ENCODE peak calls at places on chromosomes 13 and 19, in five cellular contexts. One of them, this sample, is unnamed.
A peak's percentile ranks its signal among the peaks of the same experiment; 100 is the strongest.

GRCh38 chr13:112754281-112755025 is 64.6 kb downstream of the ATP11A start:
- DNase-seq in colonic mucosa: no peak
- DNase-seq in adrenal gland: no peak
- DNase-seq in HL-60: no peak
- DNase-seq in IMR-90: no peak
- DNase-seq in this sample: no peak

GRCh38 chr19:35779033-35779432 is 3.7 kb downstream of the ARHGAP33 start:
- DNase-seq in colonic mucosa: no peak
- DNase-seq in adrenal gland: no peak
- DNase-seq in HL-60: no peak
- DNase-seq in IMR-90: no peak
- DNase-seq in this sample: no peak

GRCh38 chr13:51895906-51896888 is 34.4 kb downstream of the CCDC70 start:
- DNase-seq in colonic mucosa: peak; percentile 60
- DNase-seq in adrenal gland: peak; percentile 65
- DNase-seq in HL-60: peak; percentile 10
- DNase-seq in IMR-90: peak; percentile 61
- DNase-seq in this sample: peak; percentile 50

GRCh38 chr13:36875431-36875830 is 44.6 kb downstream of the SMAD9 start:
- DNase-seq in colonic mucosa: no peak
- DNase-seq in adrenal gland: no peak
- DNase-seq in HL-60: no peak
- DNase-seq in IMR-90: peak; percentile 19
- DNase-seq in this sample: no peak

GRCh38 chr13:59178344-59178743 is 985.4 kb downstream of the DIAPH3 start:
- DNase-seq in colonic mucosa: no peak
- DNase-seq in adrenal gland: no peak
- DNase-seq in HL-60: no peak
- DNase-seq in IMR-90: peak; percentile 3
- DNase-seq in this sample: no peak

GRCh38 chr13:109941951-109942350 is 155.6 kb upstream of the IRS2 start:
- DNase-seq in colonic mucosa: no peak
- DNase-seq in adrenal gland: no peak
- DNase-seq in HL-60: peak; percentile 8
- DNase-seq in IMR-90: peak; percentile 48
- DNase-seq in this sample: no peak

GRCh38 chr13:27619093-27619705 is 1.1 kb downstream of the LNX2 start:
- DNase-seq in colonic mucosa: peak; percentile 29
- DNase-seq in adrenal gland: no peak
- DNase-seq in HL-60: no peak
- DNase-seq in IMR-90: peak; percentile 55
- DNase-seq in this sample: no peak

GRCh38 chr19:16378291-16378889 is 53.8 kb downstream of the KLF2 start:
- DNase-seq in colonic mucosa: no peak
- DNase-seq in adrenal gland: no peak
- DNase-seq in HL-60: no peak
- DNase-seq in IMR-90: no peak
- DNase-seq in this sample: no peak

GRCh38 chr13:112958127-112958989 is 10.7 kb upstream of the MCF2L start:
- DNase-seq in colonic mucosa: no peak
- DNase-seq in adrenal gland: no peak
- DNase-seq in HL-60: no peak
- DNase-seq in IMR-90: no peak
- DNase-seq in this sample: no peak

GRCh38 chr19:30555075-30555787 is 183.0 kb downstream of the ZNF536 start:
- DNase-seq in colonic mucosa: no peak
- DNase-seq in adrenal gland: no peak
- DNase-seq in HL-60: no peak
- DNase-seq in IMR-90: no peak
- DNase-seq in this sample: no peak

GRCh38 chr13:111342716-111343115 is 22.3 kb downstream of the TEX29 start:
- DNase-seq in colonic mucosa: no peak
- DNase-seq in adrenal gland: no peak
- DNase-seq in HL-60: no peak
- DNase-seq in IMR-90: no peak
- DNase-seq in this sample: no peak

GRCh38 chr13:111343186-111343805 is 22.9 kb downstream of the TEX29 start:
- DNase-seq in colonic mucosa: no peak
- DNase-seq in adrenal gland: no peak
- DNase-seq in HL-60: no peak
- DNase-seq in IMR-90: no peak
- DNase-seq in this sample: no peak

GRCh38 chr13:111345682-111346081 is 25.2 kb downstream of the TEX29 start:
- DNase-seq in colonic mucosa: no peak
- DNase-seq in adrenal gland: no peak
- DNase-seq in HL-60: no peak
- DNase-seq in IMR-90: no peak
- DNase-seq in this sample: no peak

GRCh38 chr13:111346281-111346680 is 25.8 kb downstream of the TEX29 start:
- DNase-seq in colonic mucosa: no peak
- DNase-seq in adrenal gland: no peak
- DNase-seq in HL-60: no peak
- DNase-seq in IMR-90: no peak
- DNase-seq in this sample: no peak

DNA sequence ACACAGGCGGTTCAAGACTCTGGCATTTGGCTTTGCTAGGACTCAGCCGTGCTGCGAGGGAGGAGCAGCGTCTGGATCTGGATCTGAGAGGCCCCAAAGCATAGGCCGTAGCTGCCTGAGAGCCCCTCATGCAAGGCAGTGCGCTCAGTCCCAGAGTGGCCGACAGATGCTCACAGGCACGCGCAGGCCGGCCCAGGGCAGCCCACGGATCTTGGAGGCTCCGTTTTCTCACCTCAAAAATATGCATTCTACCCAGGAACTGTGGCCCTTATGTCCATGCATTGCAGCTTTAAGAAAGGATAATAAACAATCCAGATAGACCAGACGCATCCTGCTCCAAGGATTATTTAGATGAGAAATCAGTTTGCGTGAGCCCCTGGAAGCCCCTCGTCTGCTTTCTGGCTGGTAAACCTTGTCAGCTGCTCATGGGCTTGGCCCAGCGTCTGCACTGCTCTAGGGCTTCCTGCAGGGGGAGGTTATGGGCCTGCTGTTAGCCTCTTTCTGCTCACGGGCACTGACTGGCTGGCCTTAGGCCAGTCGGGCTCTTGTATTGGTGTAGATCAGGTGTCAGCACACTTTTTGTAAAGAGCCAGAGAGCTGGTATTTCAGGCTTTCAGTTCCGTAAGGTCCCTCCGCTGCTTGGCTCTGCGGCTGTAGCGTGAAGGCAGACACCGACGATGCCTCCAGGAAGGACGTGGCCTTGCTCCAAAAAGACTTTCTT is 24.2 kb downstream of the TEX29 start:
- DNase-seq in colonic mucosa: no peak
- DNase-seq in adrenal gland: no peak
- DNase-seq in HL-60: no peak
- DNase-seq in IMR-90: peak; percentile 92
- DNase-seq in this sample: peak; percentile 29
- TF ChIP-seq CTCF in colonic mucosa: no peak
- TF ChIP-seq CTCF in adrenal gland: no peak
- TF ChIP-seq CTCF in HL-60: no peak
- TF ChIP-seq CTCF in IMR-90: peak; percentile 50
- TF ChIP-seq CTCF in this sample: no peak

GRCh38 chr19:5545051-5545450 is 22.7 kb downstream of the TINCR start:
- DNase-seq in colonic mucosa: no peak
- DNase-seq in adrenal gland: no peak
- DNase-seq in HL-60: no peak
- DNase-seq in IMR-90: no peak
- DNase-seq in this sample: no peak

GRCh38 chr19:5540208-5540607 is 27.5 kb downstream of the TINCR start:
- DNase-seq in colonic mucosa: no peak
- DNase-seq in adrenal gland: no peak
- DNase-seq in HL-60: no peak
- DNase-seq in IMR-90: no peak
- DNase-seq in this sample: no peak

GRCh38 chr19:5541456-5541855 is 26.3 kb downstream of the TINCR start:
- DNase-seq in colonic mucosa: no peak
- DNase-seq in adrenal gland: no peak
- DNase-seq in HL-60: no peak
- DNase-seq in IMR-90: no peak
- DNase-seq in this sample: no peak

GRCh38 chr19:5539431-5539833 is 28.3 kb downstream of the TINCR start:
- DNase-seq in colonic mucosa: no peak
- DNase-seq in adrenal gland: peak; percentile 25
- DNase-seq in HL-60: no peak
- DNase-seq in IMR-90: no peak
- DNase-seq in this sample: peak; percentile 52

GRCh38 chr19:5542665-5543064 is 25.1 kb downstream of the TINCR start:
- DNase-seq in colonic mucosa: no peak
- DNase-seq in adrenal gland: no peak
- DNase-seq in HL-60: no peak
- DNase-seq in IMR-90: no peak
- DNase-seq in this sample: no peak
- TF ChIP-seq CTCF in colonic mucosa: no peak
- TF ChIP-seq CTCF in adrenal gland: no peak
- TF ChIP-seq CTCF in HL-60: no peak
- TF ChIP-seq CTCF in IMR-90: peak; percentile 5
- TF ChIP-seq CTCF in this sample: no peak

GRCh38 chr13:44576396-44577235 is 486 bp upstream of the TSC22D1 start:
- DNase-seq in colonic mucosa: no peak
- DNase-seq in adrenal gland: no peak
- DNase-seq in HL-60: no peak
- DNase-seq in IMR-90: no peak
- DNase-seq in this sample: peak; percentile 23

GRCh38 chr13:44578064-44578394 is 1.9 kb upstream of the TSC22D1 start:
- DNase-seq in colonic mucosa: no peak
- DNase-seq in adrenal gland: no peak
- DNase-seq in HL-60: no peak
- DNase-seq in IMR-90: no peak
- DNase-seq in this sample: no peak

GRCh38 chr13:44575741-44576395 is at the start of gene TSC22D1:
- DNase-seq in colonic mucosa: peak; percentile 65
- DNase-seq in adrenal gland: peak; percentile 44
- DNase-seq in HL-60: no peak
- DNase-seq in IMR-90: peak; percentile 56
- DNase-seq in this sample: peak; percentile 37

GRCh38 chr13:44575035-44575434 is 1.1 kb downstream of the TSC22D1 start:
- DNase-seq in colonic mucosa: no peak
- DNase-seq in adrenal gland: no peak
- DNase-seq in HL-60: no peak
- DNase-seq in IMR-90: no peak
- DNase-seq in this sample: no peak

GRCh38 chr13:44577236-44578063 is 1.3 kb upstream of the TSC22D1 start:
- DNase-seq in colonic mucosa: peak; percentile 96
- DNase-seq in adrenal gland: peak; percentile 97
- DNase-seq in HL-60: peak; percentile 68
- DNase-seq in IMR-90: peak; percentile 95
- DNase-seq in this sample: peak; percentile 95
- TF ChIP-seq CTCF in colonic mucosa: no peak
- TF ChIP-seq CTCF in adrenal gland: no peak
- TF ChIP-seq CTCF in HL-60: no peak
- TF ChIP-seq CTCF in IMR-90: no peak
- TF ChIP-seq CTCF in this sample: no peak

GRCh38 chr19:2221918-2222317 is 14.2 kb downstream of the PLEKHJ1 start:
- DNase-seq in colonic mucosa: no peak
- DNase-seq in adrenal gland: no peak
- DNase-seq in HL-60: no peak
- DNase-seq in IMR-90: no peak
- DNase-seq in this sample: no peak
- TF ChIP-seq CTCF in colonic mucosa: no peak
- TF ChIP-seq CTCF in adrenal gland: no peak
- TF ChIP-seq CTCF in HL-60: no peak
- TF ChIP-seq CTCF in IMR-90: peak; percentile 28
- TF ChIP-seq CTCF in this sample: peak; percentile 21

GRCh38 chr19:43561144-43561970 is 14.0 kb downstream of the XRCC1 start:
- DNase-seq in colonic mucosa: no peak
- DNase-seq in adrenal gland: no peak
- DNase-seq in HL-60: no peak
- DNase-seq in IMR-90: no peak
- DNase-seq in this sample: no peak

GRCh38 chr19:43563816-43564215 is 11.5 kb downstream of the XRCC1 start:
- DNase-seq in colonic mucosa: no peak
- DNase-seq in adrenal gland: no peak
- DNase-seq in HL-60: no peak
- DNase-seq in IMR-90: no peak
- DNase-seq in this sample: no peak

GRCh38 chr19:43562698-43563241 is 12.6 kb downstream of the XRCC1 start:
- DNase-seq in colonic mucosa: peak; percentile 59
- DNase-seq in adrenal gland: peak; percentile 90
- DNase-seq in HL-60: peak; percentile 94
- DNase-seq in IMR-90: peak; percentile 76
- DNase-seq in this sample: no peak

GRCh38 chr19:43562211-43562697 is 13.1 kb downstream of the XRCC1 start:
- DNase-seq in colonic mucosa: no peak
- DNase-seq in adrenal gland: no peak
- DNase-seq in HL-60: no peak
- DNase-seq in IMR-90: no peak
- DNase-seq in this sample: no peak

DNA sequence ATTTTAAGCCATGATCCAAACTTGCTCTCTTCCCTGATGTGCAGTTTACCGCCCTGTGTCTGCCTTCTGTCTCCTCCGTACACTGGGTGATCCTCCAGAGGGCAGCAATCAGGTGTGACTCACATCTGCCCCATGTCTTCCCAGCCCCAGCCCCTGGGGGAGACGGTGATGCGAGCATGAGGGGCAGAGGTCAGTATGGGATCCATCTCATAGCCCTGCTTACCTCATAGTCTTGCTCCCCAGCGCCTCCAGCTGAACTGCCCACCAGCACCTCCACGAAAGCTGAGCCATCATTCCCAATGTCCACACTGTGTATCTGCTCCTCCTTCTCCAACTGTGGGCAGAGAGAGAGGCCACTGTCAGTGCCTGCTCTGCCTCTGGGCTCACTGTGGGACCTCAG is 14.6 kb downstream of the XRCC1 start:
- DNase-seq in colonic mucosa: no peak
- DNase-seq in adrenal gland: no peak
- DNase-seq in HL-60: no peak
- DNase-seq in IMR-90: peak; percentile 52
- DNase-seq in this sample: no peak
- TF ChIP-seq CTCF in colonic mucosa: no peak
- TF ChIP-seq CTCF in adrenal gland: no peak
- TF ChIP-seq CTCF in HL-60: peak; percentile 11
- TF ChIP-seq CTCF in IMR-90: peak; percentile 9
- TF ChIP-seq CTCF in this sample: no peak

GRCh38 chr19:50359432-50359818 is 6.0 kb downstream of the NAPSA start:
- DNase-seq in colonic mucosa: no peak
- DNase-seq in adrenal gland: no peak
- DNase-seq in HL-60: no peak
- DNase-seq in IMR-90: no peak
- DNase-seq in this sample: no peak
- TF ChIP-seq CTCF in colonic mucosa: no peak
- TF ChIP-seq CTCF in adrenal gland: no peak
- TF ChIP-seq CTCF in HL-60: no peak
- TF ChIP-seq CTCF in IMR-90: no peak
- TF ChIP-seq CTCF in this sample: no peak

GRCh38 chr19:49764341-49764740 is 1.2 kb upstream of the TSKS start:
- DNase-seq in colonic mucosa: no peak
- DNase-seq in adrenal gland: no peak
- DNase-seq in HL-60: no peak
- DNase-seq in IMR-90: no peak
- DNase-seq in this sample: no peak

GRCh38 chr19:49763230-49763629 is at the start of gene TSKS:
- DNase-seq in colonic mucosa: no peak
- DNase-seq in adrenal gland: no peak
- DNase-seq in HL-60: no peak
- DNase-seq in IMR-90: no peak
- DNase-seq in this sample: no peak

GRCh38 chr19:49758292-49758691 is 4.8 kb downstream of the TSKS start:
- DNase-seq in colonic mucosa: no peak
- DNase-seq in adrenal gland: no peak
- DNase-seq in HL-60: no peak
- DNase-seq in IMR-90: peak; percentile 83
- DNase-seq in this sample: no peak

GRCh38 chr19:49761249-49761624 is 1.9 kb downstream of the TSKS start:
- DNase-seq in colonic mucosa: no peak
- DNase-seq in adrenal gland: no peak
- DNase-seq in HL-60: no peak
- DNase-seq in IMR-90: no peak
- DNase-seq in this sample: no peak

GRCh38 chr19:49761625-49762311 is 1.3 kb downstream of the TSKS start:
- DNase-seq in colonic mucosa: no peak
- DNase-seq in adrenal gland: no peak
- DNase-seq in HL-60: no peak
- DNase-seq in IMR-90: peak; percentile 56
- DNase-seq in this sample: no peak
- TF ChIP-seq CTCF in colonic mucosa: no peak
- TF ChIP-seq CTCF in adrenal gland: no peak
- TF ChIP-seq CTCF in HL-60: no peak
- TF ChIP-seq CTCF in IMR-90: peak; percentile 43
- TF ChIP-seq CTCF in this sample: no peak